ENCODE peak calls at places on chromosomes 12 and 14, in seven cellular contexts. O is natural killer cell; F is stimulated activated memory B cell treated with anti-CD40 and anti-IgM and Interleukin-4, amounts not matched to agents 10 μg/mL and 1 μg/mL and 100 μg/mL, for 72 hours; T is central memory CD8-positive, alpha-beta T cell; U is activated naive CD4-positive, alpha-beta T cell treated with anti-CD3 and anti-CD28 coated beads, Interleukin-2, amount 50 U/mL, for 72 hours; G is left lung; V is mucosa of descending colon. D is an unnamed sample.

GRCh38 chr12:4891866-4892265 is 17.8 kb upstream of the KCNA1 start:
- ATAC-seq in V (peak; percentile 58), O (no peak), T (no peak), G (no peak), F (no peak), U (no peak), D (no peak)

GRCh38 chr12:122867701-122868461 is 28.0 kb downstream of the VPS37B start:
- ATAC-seq in V (peak; percentile 56), G (no peak), O (no peak), F (no peak), U (no peak), T (no peak), D (peak; percentile 62)

GRCh38 chr14:67644428-67644827 is 24.7 kb downstream of the ARG2 start:
- ATAC-seq in T (no peak), V (no peak), U (no peak), F (no peak), G (no peak), O (no peak), D (no peak)

GRCh38 chr12:28486521-28486920 is 296.3 kb downstream of the CCDC91 start:
- ATAC-seq in V (no peak), G (no peak), U (no peak), O (no peak), T (no peak), F (no peak), D (no peak)

GRCh38 chr14:24705840-24706239 is 71.8 kb upstream of the GZMB start:
- ATAC-seq in G (no peak), T (no peak), F (peak; percentile 95), U (no peak), O (peak; percentile 46), V (peak; percentile 54), D (no peak)

GRCh38 chr12:68290126-68290525 is 36.7 kb upstream of the IL22 start:
- ATAC-seq in O (peak; percentile 29), T (peak; percentile 96), F (peak; percentile 87), V (peak; percentile 59), G (no peak), U (peak; percentile 88), D (no peak)

GRCh38 chr14:55302367-55302766 is 31.1 kb downstream of the FBXO34 start:
- ATAC-seq in U (no peak), V (no peak), F (no peak), T (no peak), O (no peak), G (no peak), D (no peak)

GRCh38 chr12:123900898-123901376 is 71.7 kb downstream of the CCDC92 start:
- ATAC-seq in G (no peak), U (peak; percentile 45), F (no peak), V (peak; percentile 15), O (no peak), T (no peak), D (no peak)

GRCh38 chr12:76236640-76237039 is 111.6 kb downstream of the BBS10 start:
- ATAC-seq in G (peak; percentile 57), T (no peak), F (no peak), U (no peak), O (no peak), V (no peak), D (peak; percentile 93)